ENCODE peak calls at places on chromosomes 16 and 17, in four cellular contexts. One of them, this sample, is unnamed. For H3K4me1, the result is how much of the 10 kb centered on the place peaks cover.

GRCh38 chr17:82059272-82060000 is 6.2 kb downstream of the DUS1L start:
- DNase-seq in naive thymus-derived CD4-positive, alpha-beta T cell: no peak
- DNase-seq in prostate gland: no peak
- DNase-seq in SJSA1: no peak
- DNase-seq in this sample: no peak

GRCh38 chr16:70529051-70529777 is 5.6 kb downstream of the SF3B3 start:
- DNase-seq in naive thymus-derived CD4-positive, alpha-beta T cell: no peak
- DNase-seq in SJSA1: peak
- DNase-seq in prostate gland: no peak
- DNase-seq in this sample: no peak

GRCh38 chr17:34163681-34164080 is 91.4 kb upstream of the CCL2 start:
- DNase-seq in SJSA1: no peak
- DNase-seq in naive thymus-derived CD4-positive, alpha-beta T cell: no peak
- DNase-seq in prostate gland: no peak
- DNase-seq in this sample: no peak

GRCh38 chr17:867896-868489 is 85.8 kb downstream of the MRM3 start:
- DNase-seq in naive thymus-derived CD4-positive, alpha-beta T cell: no peak
- DNase-seq in prostate gland: no peak
- DNase-seq in SJSA1: no peak
- DNase-seq in this sample: no peak

GRCh38 chr16:74744566-74744965 is 30.1 kb downstream of the FA2H start:
- DNase-seq in prostate gland: no peak
- DNase-seq in SJSA1: no peak
- DNase-seq in naive thymus-derived CD4-positive, alpha-beta T cell: no peak
- DNase-seq in this sample: no peak

GRCh38 chr16:79278506-79278905 is 322.0 kb downstream of the MAF start:
- DNase-seq in prostate gland: no peak
- DNase-seq in SJSA1: no peak
- DNase-seq in naive thymus-derived CD4-positive, alpha-beta T cell: peak
- DNase-seq in this sample: no peak

GRCh38 chr17:41785091-41785875 is 1.2 kb downstream of the JUP start:
- DNase-seq in naive thymus-derived CD4-positive, alpha-beta T cell: no peak
- DNase-seq in prostate gland: no peak
- DNase-seq in SJSA1: no peak
- DNase-seq in this sample: no peak

GRCh38 chr16:86761117-86761971 is 183.0 kb downstream of the FOXL1 start:
- DNase-seq in naive thymus-derived CD4-positive, alpha-beta T cell: peak
- DNase-seq in prostate gland: no peak
- DNase-seq in SJSA1: peak
- DNase-seq in this sample: peak

GRCh38 chr17:18905226-18905625 is 46.7 kb upstream of the SLC5A10 start:
- DNase-seq in SJSA1: no peak
- DNase-seq in prostate gland: no peak
- DNase-seq in naive thymus-derived CD4-positive, alpha-beta T cell: no peak
- DNase-seq in this sample: no peak

GRCh38 chr17:43468746-43469544 is 14.8 kb upstream of the DHX8 start:
- DNase-seq in prostate gland: no peak
- DNase-seq in SJSA1: peak
- DNase-seq in naive thymus-derived CD4-positive, alpha-beta T cell: no peak
- DNase-seq in this sample: no peak

GRCh38 chr16:54286330-54287017 is at the start of gene IRX3:
- DNase-seq in SJSA1: peak
- DNase-seq in prostate gland: peak
- DNase-seq in naive thymus-derived CD4-positive, alpha-beta T cell: peak
- DNase-seq in this sample: peak

GRCh38 chr17:78963378-78963777 is 16.3 kb downstream of the LGALS3BP start:
- DNase-seq in naive thymus-derived CD4-positive, alpha-beta T cell: no peak
- DNase-seq in prostate gland: no peak
- DNase-seq in SJSA1: no peak
- DNase-seq in this sample: no peak

GRCh38 chr17:10756146-10756545 is 26.3 kb upstream of the TMEM220 start:
- DNase-seq in prostate gland: no peak
- DNase-seq in SJSA1: no peak
- DNase-seq in naive thymus-derived CD4-positive, alpha-beta T cell: no peak
- DNase-seq in this sample: no peak

GRCh38 chr17:5364156-5364555 is 55.3 kb downstream of the NUP88 start:
- DNase-seq in prostate gland: no peak
- DNase-seq in SJSA1: no peak
- DNase-seq in naive thymus-derived CD4-positive, alpha-beta T cell: no peak
- DNase-seq in this sample: no peak

GRCh38 chr16:28098959-28099945 is 35.7 kb upstream of the GSG1L start:
- DNase-seq in naive thymus-derived CD4-positive, alpha-beta T cell: no peak
- DNase-seq in prostate gland: no peak
- DNase-seq in SJSA1: no peak
- DNase-seq in this sample: no peak

GRCh38 chr16:88938933-88939813 is 37.8 kb downstream of the CBFA2T3 start:
- DNase-seq in prostate gland: no peak
- DNase-seq in naive thymus-derived CD4-positive, alpha-beta T cell: no peak
- DNase-seq in SJSA1: no peak
- DNase-seq in this sample: no peak

GRCh38 chr17:9115446-9116265 is 94.3 kb downstream of the NTN1 start:
- DNase-seq in SJSA1: peak
- DNase-seq in naive thymus-derived CD4-positive, alpha-beta T cell: peak
- DNase-seq in prostate gland: peak
- DNase-seq in this sample: peak

GRCh38 chr17:51995797-51996403 is 162.6 kb downstream of the CA10 start:
- DNase-seq in SJSA1: no peak
- DNase-seq in naive thymus-derived CD4-positive, alpha-beta T cell: no peak
- DNase-seq in prostate gland: no peak
- DNase-seq in this sample: no peak

GRCh38 chr16:78762222-78762621 is 662.8 kb downstream of the WWOX start:
- DNase-seq in prostate gland: no peak
- DNase-seq in SJSA1: no peak
- DNase-seq in naive thymus-derived CD4-positive, alpha-beta T cell: no peak
- DNase-seq in this sample: no peak

GRCh38 chr16:4358831-4359561 is 7.9 kb upstream of the PAM16 start:
- DNase-seq in naive thymus-derived CD4-positive, alpha-beta T cell: peak
- DNase-seq in SJSA1: peak
- DNase-seq in prostate gland: no peak
- DNase-seq in this sample: peak

GRCh38 chr16:63192969-63193368 is 1156.7 kb upstream of the CDH8 start:
- DNase-seq in SJSA1: no peak
- DNase-seq in naive thymus-derived CD4-positive, alpha-beta T cell: no peak
- DNase-seq in prostate gland: no peak
- DNase-seq in this sample: no peak

GRCh38 chr17:32819035-32819434 is 57.9 kb downstream of the MYO1D start:
- DNase-seq in prostate gland: no peak
- DNase-seq in naive thymus-derived CD4-positive, alpha-beta T cell: no peak
- DNase-seq in SJSA1: no peak
- DNase-seq in this sample: no peak

GRCh38 chr17:76570457-76570856 is 15.2 kb downstream of the ST6GALNAC2 start:
- DNase-seq in SJSA1: no peak
- DNase-seq in prostate gland: no peak
- DNase-seq in naive thymus-derived CD4-positive, alpha-beta T cell: no peak
- DNase-seq in this sample: no peak

GRCh38 chr16:30609002-30609927 is 924 bp downstream of the ZNF689 start:
- DNase-seq in SJSA1: peak
- DNase-seq in naive thymus-derived CD4-positive, alpha-beta T cell: peak
- DNase-seq in prostate gland: peak
- DNase-seq in this sample: peak

GRCh38 chr16:27378871-27379580 is 22.9 kb upstream of the IL21R start:
- DNase-seq in naive thymus-derived CD4-positive, alpha-beta T cell: peak
- DNase-seq in prostate gland: no peak
- DNase-seq in SJSA1: no peak
- DNase-seq in this sample: no peak

GRCh38 chr17:72150632-72151460 is 30.0 kb downstream of the SOX9 start:
- DNase-seq in prostate gland: no peak
- DNase-seq in naive thymus-derived CD4-positive, alpha-beta T cell: no peak
- DNase-seq in SJSA1: no peak
- DNase-seq in this sample: no peak

GRCh38 chr17:77645441-77646430 is 312.8 kb upstream of the TNRC6C start:
- DNase-seq in SJSA1: no peak
- DNase-seq in prostate gland: no peak
- DNase-seq in naive thymus-derived CD4-positive, alpha-beta T cell: peak
- DNase-seq in this sample: no peak

GRCh38 chr17:66386789-66387351 is 84.5 kb downstream of the PRKCA start:
- DNase-seq in prostate gland: no peak
- DNase-seq in naive thymus-derived CD4-positive, alpha-beta T cell: no peak
- DNase-seq in SJSA1: no peak
- DNase-seq in this sample: no peak

GRCh38 chr17:4003131-4003500 is 38.9 kb upstream of the ATP2A3 start:
- DNase-seq in prostate gland: no peak
- DNase-seq in SJSA1: no peak
- DNase-seq in naive thymus-derived CD4-positive, alpha-beta T cell: no peak
- DNase-seq in this sample: no peak

GRCh38 chr17:72578817-72579470 is 458.1 kb downstream of the SOX9 start:
- DNase-seq in prostate gland: no peak
- DNase-seq in naive thymus-derived CD4-positive, alpha-beta T cell: no peak
- DNase-seq in SJSA1: no peak
- DNase-seq in this sample: no peak

GRCh38 chr16:88853336-88853941 is 3.3 kb downstream of the GALNS start:
- DNase-seq in prostate gland: no peak
- DNase-seq in SJSA1: peak
- DNase-seq in naive thymus-derived CD4-positive, alpha-beta T cell: no peak
- DNase-seq in this sample: no peak

GRCh38 chr17:79082311-79083190 is 7.9 kb downstream of the ENGASE start:
- DNase-seq in SJSA1: peak
- DNase-seq in prostate gland: no peak
- DNase-seq in naive thymus-derived CD4-positive, alpha-beta T cell: peak
- DNase-seq in this sample: peak

GRCh38 chr17:5138616-5139453 is 23.0 kb downstream of the USP6 start:
- DNase-seq in SJSA1: no peak
- DNase-seq in prostate gland: no peak
- DNase-seq in naive thymus-derived CD4-positive, alpha-beta T cell: no peak
- DNase-seq in this sample: no peak

GRCh38 chr17:21125862-21126261 is 902 bp upstream of the DHRS7B start:
- DNase-seq in naive thymus-derived CD4-positive, alpha-beta T cell: no peak
- DNase-seq in SJSA1: no peak
- DNase-seq in prostate gland: no peak
- DNase-seq in this sample: no peak

DNA sequence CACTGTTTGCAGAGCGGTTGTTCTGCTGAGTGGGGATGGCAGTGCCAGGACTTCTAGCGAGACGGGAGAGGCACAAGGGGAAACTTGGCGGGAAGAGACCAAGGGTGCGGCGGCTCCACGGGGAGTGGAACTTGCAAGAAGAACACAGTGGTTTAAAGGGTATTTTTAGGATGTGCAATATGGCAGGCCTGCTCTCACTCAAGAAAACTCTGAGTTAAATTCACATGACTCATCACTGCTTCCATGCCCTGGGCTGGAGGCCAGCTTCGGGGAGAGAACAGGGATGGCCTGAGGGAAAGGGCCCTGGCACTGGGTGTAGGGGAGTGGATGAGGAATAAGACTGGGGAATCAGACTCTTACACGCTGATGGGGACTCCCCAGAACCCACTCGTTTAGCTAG is 13.3 kb upstream of the CD300LD start:
- DNase-seq in SJSA1: no peak
- DNase-seq in naive thymus-derived CD4-positive, alpha-beta T cell: no peak
- DNase-seq in prostate gland: peak
- DNase-seq in this sample: no peak
- H3K4me1 ChIP-seq in SJSA1: under half
- H3K4me1 ChIP-seq in naive thymus-derived CD4-positive, alpha-beta T cell: under half
- H3K4me1 ChIP-seq in prostate gland: under half
- H3K4me1 ChIP-seq in this sample: under half

DNA sequence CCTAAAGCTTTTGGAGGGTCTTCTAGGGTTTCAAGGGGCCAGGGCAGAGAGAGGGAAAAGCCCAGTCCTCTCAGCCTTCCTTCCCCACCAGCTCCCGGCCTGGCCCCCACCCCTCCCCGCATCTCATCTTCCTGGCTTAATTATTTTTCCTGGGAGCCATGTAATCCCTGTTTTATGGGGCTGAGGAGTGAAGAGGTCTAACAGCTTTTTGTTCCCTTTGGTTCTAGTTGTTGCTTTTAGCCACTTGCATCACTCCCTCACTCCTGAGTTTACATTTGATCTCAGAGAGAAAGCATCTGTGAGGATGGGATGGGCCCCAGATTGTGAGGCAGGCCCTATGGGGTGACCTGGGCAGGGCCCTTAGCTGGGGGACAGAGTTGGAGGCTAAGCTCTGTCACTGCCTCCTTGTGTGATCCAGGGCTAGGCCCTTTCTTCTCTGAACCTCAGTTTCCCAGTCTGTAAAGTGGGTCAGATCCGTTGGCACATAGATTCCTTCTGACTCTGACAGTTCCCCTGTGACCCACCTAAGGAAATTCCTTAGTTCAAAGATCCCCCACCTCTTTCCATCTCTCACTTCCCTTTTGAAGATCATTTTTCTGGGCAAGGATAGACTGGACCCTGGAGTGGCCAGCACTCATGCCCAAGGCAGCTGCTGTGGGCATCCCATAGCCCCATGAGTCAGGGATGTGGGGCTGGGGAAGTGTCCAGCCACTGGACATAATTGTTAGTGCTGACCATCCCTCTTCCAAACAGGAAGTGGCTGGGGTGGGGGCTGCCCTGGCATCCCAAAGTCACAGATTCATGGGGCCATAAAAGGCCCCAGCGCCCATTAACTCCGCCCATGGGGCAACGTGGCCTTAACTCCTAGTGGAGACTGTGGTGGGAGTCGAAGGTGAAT is 20.1 kb downstream of the UNC119 start:
- DNase-seq in naive thymus-derived CD4-positive, alpha-beta T cell: no peak
- DNase-seq in SJSA1: no peak
- DNase-seq in prostate gland: no peak
- DNase-seq in this sample: no peak
- H3K4me1 ChIP-seq in naive thymus-derived CD4-positive, alpha-beta T cell: under half
- H3K4me1 ChIP-seq in SJSA1: under half
- H3K4me1 ChIP-seq in prostate gland: under half
- H3K4me1 ChIP-seq in this sample: under half

GRCh38 chr16:11359370-11359769 is 14.1 kb downstream of the RMI2 start:
- DNase-seq in SJSA1: peak
- DNase-seq in prostate gland: peak
- DNase-seq in naive thymus-derived CD4-positive, alpha-beta T cell: no peak
- DNase-seq in this sample: no peak

GRCh38 chr16:11358531-11358930 is 13.3 kb downstream of the RMI2 start:
- DNase-seq in prostate gland: no peak
- DNase-seq in SJSA1: no peak
- DNase-seq in naive thymus-derived CD4-positive, alpha-beta T cell: no peak
- DNase-seq in this sample: no peak

GRCh38 chr16:11361751-11362742 is 16.8 kb downstream of the RMI2 start:
- DNase-seq in SJSA1: no peak
- DNase-seq in prostate gland: no peak
- DNase-seq in naive thymus-derived CD4-positive, alpha-beta T cell: no peak
- DNase-seq in this sample: no peak

GRCh38 chr16:11361043-11361442 is 15.8 kb downstream of the RMI2 start:
- DNase-seq in prostate gland: no peak
- DNase-seq in SJSA1: no peak
- DNase-seq in naive thymus-derived CD4-positive, alpha-beta T cell: no peak
- DNase-seq in this sample: no peak

DNA sequence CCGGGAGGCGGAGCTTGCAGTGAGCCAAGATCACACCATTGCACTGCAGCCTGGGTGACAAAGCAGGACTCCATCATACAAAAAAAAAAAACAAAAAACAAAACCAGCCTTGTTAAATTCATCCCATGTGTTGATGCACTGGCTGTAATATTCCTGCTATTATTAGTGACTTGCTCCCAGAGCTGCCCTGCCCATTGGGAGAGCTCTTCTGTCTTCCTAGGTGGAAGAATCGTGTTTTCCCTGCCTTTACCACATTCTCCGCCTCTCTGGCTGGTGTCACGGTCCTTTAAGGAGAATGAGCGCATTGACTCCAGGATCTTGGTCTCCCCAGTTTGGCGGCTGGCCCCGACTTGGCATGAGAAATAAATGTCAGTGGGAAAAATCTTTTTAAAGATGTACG is 15.3 kb downstream of the RMI2 start:
- DNase-seq in prostate gland: no peak
- DNase-seq in SJSA1: no peak
- DNase-seq in naive thymus-derived CD4-positive, alpha-beta T cell: no peak
- DNase-seq in this sample: no peak
- H3K4me1 ChIP-seq in prostate gland: under half
- H3K4me1 ChIP-seq in SJSA1: half or more
- H3K4me1 ChIP-seq in naive thymus-derived CD4-positive, alpha-beta T cell: under half
- H3K4me1 ChIP-seq in this sample: half or more

GRCh38 chr17:27572665-27573064 is 58.3 kb upstream of the LGALS9 start:
- DNase-seq in prostate gland: no peak
- DNase-seq in naive thymus-derived CD4-positive, alpha-beta T cell: peak
- DNase-seq in SJSA1: peak
- DNase-seq in this sample: no peak
- H3K4me1 ChIP-seq in prostate gland: under half
- H3K4me1 ChIP-seq in naive thymus-derived CD4-positive, alpha-beta T cell: under half
- H3K4me1 ChIP-seq in SJSA1: half or more
- H3K4me1 ChIP-seq in this sample: under half